ENCODE peak calls at places on chromosomes 7 and 10, in four cellular contexts. A is left ventricle myocardium inferior, Q is aorta, N is fibroblast of lung. F is an unnamed sample.

GRCh38 chr7:48193421-48193820 is 22.2 kb downstream of the ABCA13 start:
- DNase-seq in N (no peak), A (no peak), Q (no peak), F (no peak)

GRCh38 chr10:117619710-117620405 is 77.3 kb downstream of the EMX2 start:
- DNase-seq in Q (no peak), A (no peak), N (no peak), F (no peak)

GRCh38 chr10:79153753-79154152 is 85.0 kb downstream of the ZMIZ1 start:
- DNase-seq in N (no peak), Q (peak; percentile 82), A (peak; percentile 87), F (peak; percentile 85)

GRCh38 chr10:36448760-36449681 is 676.4 kb upstream of the ANKRD30A start:
- DNase-seq in A (no peak), Q (no peak), N (peak; percentile 25), F (no peak)

GRCh38 chr7:105448181-105448580 is 59.5 kb upstream of the SRPK2 start:
- DNase-seq in A (no peak), Q (no peak), N (no peak), F (no peak)

GRCh38 chr10:100529473-100530298 is at the start of gene NDUFB8:
- DNase-seq in Q (peak; percentile 93), N (peak; percentile 67), A (peak; percentile 91), F (peak; percentile 96)

GRCh38 chr7:21617916-21618390 is 75.1 kb downstream of the DNAH11 start:
- DNase-seq in N (peak; percentile 76), A (peak; percentile 56), Q (peak; percentile 72), F (peak; percentile 78)

GRCh38 chr7:22486597-22486996 is 13.4 kb downstream of the STEAP1B start:
- DNase-seq in Q (no peak), N (no peak), A (no peak), F (no peak)

GRCh38 chr10:124677871-124678565 is 66.2 kb downstream of the FAM53B start:
- DNase-seq in N (no peak), A (peak; percentile 67), Q (no peak), F (peak; percentile 68)

GRCh38 chr7:44068054-44068453 is 2.7 kb upstream of the PGAM2 start:
- DNase-seq in Q (no peak), N (no peak), A (no peak), F (peak; percentile 54)

GRCh38 chr7:133230591-133231194 is 22.2 kb upstream of the EXOC4 start:
- DNase-seq in A (no peak), N (peak; percentile 16), Q (no peak), F (no peak)

GRCh38 chr10:34960983-34961382 is 129.2 kb downstream of the CUL2 start:
- DNase-seq in Q (no peak), N (no peak), A (peak; percentile 32), F (no peak)

GRCh38 chr10:34638405-34639054 is 176.6 kb downstream of the PARD3 start:
- DNase-seq in Q (peak; percentile 89), A (peak; percentile 77), N (peak; percentile 74), F (peak; percentile 93)

GRCh38 chr10:35567951-35568350 is 37.2 kb upstream of the GJD4 start:
- DNase-seq in N (no peak), A (no peak), Q (no peak), F (no peak)

GRCh38 chr7:30163231-30163894 is 28.6 kb downstream of the MTURN start:
- DNase-seq in Q (no peak), A (no peak), N (peak; percentile 33), F (peak; percentile 44)

GRCh38 chr7:155277385-155277994 is 20.2 kb upstream of the INSIG1 start:
- DNase-seq in N (peak; percentile 19), Q (no peak), A (no peak), F (no peak)

GRCh38 chr7:112462236-112462635 is 12.0 kb downstream of the IFRD1 start:
- DNase-seq in N (peak; percentile 76), Q (no peak), A (no peak), F (no peak)

GRCh38 chr7:98978672-98979071 is 100.3 kb downstream of the TRRAP start:
- DNase-seq in N (no peak), A (no peak), Q (no peak), F (no peak)

GRCh38 chr7:12199363-12199762 is 11.7 kb upstream of the TMEM106B start:
- DNase-seq in Q (no peak), N (peak; percentile 71), A (no peak), F (no peak)

GRCh38 chr10:70804424-70804814 is 11.3 kb upstream of the SGPL1 start:
- DNase-seq in Q (no peak), A (no peak), N (peak; percentile 95), F (no peak)

GRCh38 chr10:88994034-88994433 is 3.4 kb downstream of the FAS start:
- DNase-seq in N (peak; percentile 72), Q (no peak), A (no peak), F (no peak)

GRCh38 chr10:116540814-116541213 is 4.9 kb upstream of the PNLIP start:
- DNase-seq in A (no peak), N (no peak), Q (no peak), F (no peak)

GRCh38 chr10:116548301-116548700 is 2.6 kb downstream of the PNLIP start:
- DNase-seq in N (no peak), A (no peak), Q (no peak), F (no peak)

GRCh38 chr10:116542007-116542677 is 3.6 kb upstream of the PNLIP start:
- DNase-seq in N (no peak), A (no peak), Q (no peak), F (no peak)

GRCh38 chr10:116545122-116545521 is 609 bp upstream of the PNLIP start:
- DNase-seq in N (no peak), A (no peak), Q (no peak), F (no peak)

GRCh38 chr10:116545756-116546155 is at the start of gene PNLIP:
- DNase-seq in Q (no peak), A (no peak), N (no peak), F (no peak)
- H3K4me1 ChIP-seq in Q (no peaks in the 10 kb centered on the region), A (no peaks in the 10 kb centered on the region), N (no peaks in the 10 kb centered on the region), F (no peaks in the 10 kb centered on the region)

GRCh38 chr7:131307627-131308026 is 20.0 kb upstream of the MKLN1 start:
- DNase-seq in A (no peak), N (no peak), Q (no peak), F (no peak)
- H3K9me3 ChIP-seq in A (peaks cover 14% of the 10 kb centered on the region), N (no peaks in the 10 kb centered on the region), Q (no peaks in the 10 kb centered on the region), F (no peaks in the 10 kb centered on the region)

GRCh38 chr10:48523212-48523819 is 81.6 kb downstream of the ARHGAP22 start:
- DNase-seq in Q (peak; percentile 92), A (peak; percentile 51), N (peak; percentile 98), F (peak; percentile 72)
- H3K27ac ChIP-seq in Q (peak overlapping the region; percentile 54), A (no peak overlapping the region), N (peak overlapping the region; percentile 46), F (no peak overlapping the region)

GRCh38 chr7:148503900-148504487 is 86.6 kb upstream of the C7orf33 start:
- DNase-seq in N (peak; percentile 10), A (no peak), Q (no peak), F (no peak)

GRCh38 chr7:148505955-148506354 is 84.6 kb upstream of the C7orf33 start:
- DNase-seq in N (no peak), Q (no peak), A (no peak), F (no peak)

GRCh38 chr7:148507741-148508285 is 82.8 kb upstream of the C7orf33 start:
- DNase-seq in N (no peak), Q (no peak), A (no peak), F (no peak)
- H3K4me1 ChIP-seq in N (no peaks in the 10 kb centered on the region), Q (no peaks in the 10 kb centered on the region), A (no peaks in the 10 kb centered on the region), F (no peaks in the 10 kb centered on the region)

GRCh38 chr7:63931985-63932577 is 66.6 kb upstream of the ZNF722 start:
- DNase-seq in N (no peak), A (no peak), Q (no peak), F (peak; percentile 39)
- H3K9me3 ChIP-seq in N (no peaks in the 10 kb centered on the region), A (peaks cover 26% of the 10 kb centered on the region), Q (no peaks in the 10 kb centered on the region), F (no peaks in the 10 kb centered on the region)

GRCh38 chr7:1060315-1061080 is 16.2 kb downstream of the GPR146 start:
- DNase-seq in Q (peak; percentile 82), A (peak; percentile 61), N (no peak), F (peak; percentile 81)
- H3K27ac ChIP-seq in Q (no peak overlapping the region), A (peak overlapping the region; percentile 69), N (no peak overlapping the region), F (no peak overlapping the region)

DNA sequence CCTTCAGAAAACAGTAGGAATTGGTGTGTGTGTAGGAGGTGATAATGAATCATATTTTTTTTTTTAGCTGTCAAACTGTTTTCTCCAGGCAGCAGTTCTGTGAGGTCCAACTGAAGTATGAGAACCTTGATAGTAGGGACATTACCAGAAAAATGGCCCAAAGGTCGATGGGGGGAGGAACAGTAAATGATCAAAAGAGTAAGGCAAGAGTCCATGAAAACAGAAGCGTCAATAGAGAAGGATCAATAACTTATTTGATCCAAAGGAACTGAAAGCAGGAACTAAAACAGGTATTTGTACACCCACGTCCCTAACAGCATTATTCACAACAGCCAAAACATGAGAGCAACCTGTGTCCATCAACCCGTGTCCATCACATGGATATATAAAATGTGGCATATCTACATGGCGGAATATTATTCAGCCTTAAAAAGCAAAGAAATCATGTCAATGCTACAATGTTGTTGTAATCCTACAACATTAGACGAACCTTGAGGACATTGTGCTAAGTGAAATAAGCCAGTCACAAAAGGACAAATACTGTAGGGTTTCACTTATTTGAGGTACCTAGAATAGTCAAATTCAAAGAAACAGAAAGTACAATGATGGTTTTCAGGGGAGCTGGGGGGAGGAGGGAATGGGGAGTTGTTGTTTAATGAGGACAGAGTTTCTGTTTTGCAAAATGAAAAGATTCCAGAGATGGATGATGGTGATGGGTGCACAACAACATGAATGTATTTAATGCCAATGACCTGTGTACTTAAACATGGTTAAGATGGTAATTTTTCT is 214.0 kb upstream of the KLF14 start:
- DNase-seq in N (no peak), Q (no peak), A (no peak), F (no peak)
- H3K4me1 ChIP-seq in N (peaks cover 17% of the 10 kb centered on the region), Q (no peaks in the 10 kb centered on the region), A (peaks cover 74% of the 10 kb centered on the region), F (peaks cover 9% of the 10 kb centered on the region)

GRCh38 chr7:157893535-157894044 is 556.8 kb downstream of the DNAJB6 start:
- DNase-seq in N (no peak), A (no peak), Q (no peak), F (no peak)

GRCh38 chr7:157892751-157893150 is 555.9 kb downstream of the DNAJB6 start:
- DNase-seq in Q (no peak), A (no peak), N (no peak), F (no peak)

GRCh38 chr7:157897686-157898085 is 560.9 kb downstream of the DNAJB6 start:
- DNase-seq in A (no peak), N (no peak), Q (no peak), F (no peak)

GRCh38 chr7:157896774-157897555 is 560.2 kb downstream of the DNAJB6 start:
- DNase-seq in Q (no peak), N (no peak), A (no peak), F (no peak)

DNA sequence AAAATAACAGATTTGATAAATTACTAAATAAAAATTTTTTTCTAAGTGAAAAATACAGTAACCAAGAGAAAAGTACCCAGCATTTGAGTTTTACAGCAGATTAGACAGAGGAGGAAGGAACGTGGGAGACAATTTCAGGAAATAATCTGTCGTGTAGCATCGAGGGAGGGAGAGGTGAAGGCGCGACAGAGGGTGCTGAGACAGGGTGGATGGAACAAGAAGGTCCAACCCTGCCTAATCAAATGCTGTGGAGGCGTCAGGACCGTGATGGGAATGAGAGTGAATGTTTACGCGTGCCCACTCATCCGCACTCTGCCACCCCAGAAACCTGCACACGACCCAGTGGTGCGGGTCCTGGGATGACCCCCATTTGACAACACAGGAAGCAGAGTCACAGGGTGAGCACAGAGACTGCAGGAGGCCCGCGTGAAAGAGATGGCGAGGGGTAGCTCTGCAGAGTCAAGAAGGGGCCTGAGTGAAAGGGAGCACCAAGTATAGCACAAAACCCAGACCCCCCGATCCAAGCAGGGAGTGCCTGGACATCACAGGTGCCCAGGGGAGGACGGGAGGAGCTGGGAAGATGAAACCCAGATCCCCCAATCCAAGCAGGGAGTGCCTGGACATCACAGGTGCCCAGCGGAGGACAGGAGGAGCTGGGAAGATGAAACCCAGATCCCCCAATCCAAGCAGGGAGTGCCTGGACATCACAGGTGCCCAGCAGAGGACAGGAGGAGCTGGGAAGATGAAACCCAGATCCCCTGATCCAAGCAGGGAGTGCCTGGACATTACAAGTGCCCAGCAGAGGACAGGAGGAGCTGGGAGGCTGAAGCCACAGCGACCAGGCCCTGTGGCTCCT is 558.9 kb downstream of the DNAJB6 start:
- DNase-seq in Q (no peak), N (no peak), A (no peak), F (no peak)
- H3K9me3 ChIP-seq in Q (no peaks in the 10 kb centered on the region), N (no peaks in the 10 kb centered on the region), A (no peaks in the 10 kb centered on the region), F (no peaks in the 10 kb centered on the region)

F was measured in right cardiac atrium.